ENCODE peak calls at places on chromosomes 4 and X, in five cellular contexts. One of them, this sample, is unnamed.

GRCh38 chrX:47568656-47569295 is 7.8 kb downstream of the ARAF start:
- DNase-seq in mucosa of descending colon: peak; percentile 49
- DNase-seq in HFFc6: no peak
- DNase-seq in glomerular endothelial cell: no peak
- DNase-seq in NCI-H345: no peak
- DNase-seq in this sample: no peak

GRCh38 chr4:2570551-2571222 is 34.2 kb downstream of the FAM193A start:
- DNase-seq in mucosa of descending colon: no peak
- DNase-seq in HFFc6: no peak
- DNase-seq in glomerular endothelial cell: no peak
- DNase-seq in NCI-H345: no peak
- DNase-seq in this sample: no peak

GRCh38 chrX:19361701-19362100 is 18.0 kb downstream of the PDHA1 start:
- DNase-seq in mucosa of descending colon: no peak
- DNase-seq in HFFc6: no peak
- DNase-seq in glomerular endothelial cell: no peak
- DNase-seq in NCI-H345: no peak
- DNase-seq in this sample: no peak

GRCh38 chrX:43728002-43728401 is 71.9 kb downstream of the MAOA start:
- DNase-seq in mucosa of descending colon: no peak
- DNase-seq in HFFc6: no peak
- DNase-seq in glomerular endothelial cell: no peak
- DNase-seq in NCI-H345: no peak
- DNase-seq in this sample: no peak

GRCh38 chr4:11338990-11339782 is 89.5 kb downstream of the HS3ST1 start:
- DNase-seq in mucosa of descending colon: no peak
- DNase-seq in HFFc6: no peak
- DNase-seq in glomerular endothelial cell: no peak
- DNase-seq in NCI-H345: peak; percentile 26
- DNase-seq in this sample: no peak

GRCh38 chr4:16269742-16270522 is 43.7 kb upstream of the TAPT1 start:
- DNase-seq in mucosa of descending colon: no peak
- DNase-seq in HFFc6: peak; percentile 98
- DNase-seq in glomerular endothelial cell: no peak
- DNase-seq in NCI-H345: no peak
- DNase-seq in this sample: peak; percentile 76

GRCh38 chr4:52098618-52099017 is 47.5 kb downstream of the SPATA18 start:
- DNase-seq in mucosa of descending colon: no peak
- DNase-seq in HFFc6: no peak
- DNase-seq in glomerular endothelial cell: no peak
- DNase-seq in NCI-H345: peak; percentile 3
- DNase-seq in this sample: no peak

GRCh38 chr4:159722052-159722451 is 619.2 kb downstream of the RAPGEF2 start:
- DNase-seq in mucosa of descending colon: no peak
- DNase-seq in HFFc6: no peak
- DNase-seq in glomerular endothelial cell: no peak
- DNase-seq in NCI-H345: no peak
- DNase-seq in this sample: no peak

GRCh38 chrX:24963823-24964222 is 51.9 kb downstream of the ARX start:
- DNase-seq in mucosa of descending colon: no peak
- DNase-seq in HFFc6: no peak
- DNase-seq in glomerular endothelial cell: no peak
- DNase-seq in NCI-H345: no peak
- DNase-seq in this sample: no peak

GRCh38 chrX:130741584-130741983 is 161.4 kb downstream of the ENOX2 start:
- DNase-seq in mucosa of descending colon: no peak
- DNase-seq in HFFc6: no peak
- DNase-seq in glomerular endothelial cell: no peak
- DNase-seq in NCI-H345: no peak
- DNase-seq in this sample: no peak

GRCh38 chr4:120561648-120562047 is 360.9 kb downstream of the PRDM5 start:
- DNase-seq in mucosa of descending colon: no peak
- DNase-seq in HFFc6: no peak
- DNase-seq in glomerular endothelial cell: no peak
- DNase-seq in NCI-H345: no peak
- DNase-seq in this sample: no peak

GRCh38 chr4:176090115-176090514 is 24.5 kb downstream of the WDR17 start:
- DNase-seq in mucosa of descending colon: no peak
- DNase-seq in HFFc6: no peak
- DNase-seq in glomerular endothelial cell: no peak
- DNase-seq in NCI-H345: no peak
- DNase-seq in this sample: no peak

GRCh38 chr4:183987529-183987946 is 82.4 kb downstream of the STOX2 start:
- DNase-seq in mucosa of descending colon: peak; percentile 58
- DNase-seq in HFFc6: peak; percentile 38
- DNase-seq in glomerular endothelial cell: no peak
- DNase-seq in NCI-H345: no peak
- DNase-seq in this sample: peak; percentile 27

GRCh38 chrX:107272431-107272921 is 66.1 kb downstream of the DNAAF6 start:
- DNase-seq in mucosa of descending colon: peak; percentile 13
- DNase-seq in HFFc6: no peak
- DNase-seq in glomerular endothelial cell: no peak
- DNase-seq in NCI-H345: no peak
- DNase-seq in this sample: no peak

GRCh38 chr4:182238355-182238931 is 4.8 kb upstream of the TENM3 start:
- DNase-seq in mucosa of descending colon: no peak
- DNase-seq in HFFc6: peak; percentile 56
- DNase-seq in glomerular endothelial cell: no peak
- DNase-seq in NCI-H345: no peak
- DNase-seq in this sample: peak; percentile 18

GRCh38 chrX:131841496-131842410 is 181.3 kb upstream of the STK26 start:
- DNase-seq in mucosa of descending colon: peak; percentile 16
- DNase-seq in HFFc6: peak; percentile 1
- DNase-seq in glomerular endothelial cell: no peak
- DNase-seq in NCI-H345: peak; percentile 54
- DNase-seq in this sample: no peak

GRCh38 chrX:131728295-131729145 is 184.6 kb downstream of the OR13H1 start:
- DNase-seq in mucosa of descending colon: no peak
- DNase-seq in HFFc6: no peak
- DNase-seq in glomerular endothelial cell: peak; percentile 88
- DNase-seq in NCI-H345: no peak
- DNase-seq in this sample: peak; percentile 84

GRCh38 chr4:94722748-94723147 is 35.0 kb upstream of the BMPR1B start:
- DNase-seq in mucosa of descending colon: no peak
- DNase-seq in HFFc6: no peak
- DNase-seq in glomerular endothelial cell: no peak
- DNase-seq in NCI-H345: no peak
- DNase-seq in this sample: no peak

GRCh38 chrX:129641941-129642340 is 12.8 kb downstream of the APLN start:
- DNase-seq in mucosa of descending colon: no peak
- DNase-seq in HFFc6: no peak
- DNase-seq in glomerular endothelial cell: no peak
- DNase-seq in NCI-H345: no peak
- DNase-seq in this sample: no peak

GRCh38 chr4:109816082-109816442 is 500 bp downstream of the GAR1 start:
- DNase-seq in mucosa of descending colon: peak; percentile 25
- DNase-seq in HFFc6: no peak
- DNase-seq in glomerular endothelial cell: no peak
- DNase-seq in NCI-H345: no peak
- DNase-seq in this sample: no peak

GRCh38 chrX:28016823-28017222 is 35.6 kb upstream of the DCAF8L1 start:
- DNase-seq in mucosa of descending colon: no peak
- DNase-seq in HFFc6: no peak
- DNase-seq in glomerular endothelial cell: no peak
- DNase-seq in NCI-H345: no peak
- DNase-seq in this sample: no peak

GRCh38 chr4:165398570-165398969 is 19.8 kb downstream of the CPE start:
- DNase-seq in mucosa of descending colon: no peak
- DNase-seq in HFFc6: no peak
- DNase-seq in glomerular endothelial cell: peak; percentile 3
- DNase-seq in NCI-H345: peak; percentile 93
- DNase-seq in this sample: no peak

GRCh38 chr4:16706251-16706650 is 192.2 kb downstream of the LDB2 start:
- DNase-seq in mucosa of descending colon: no peak
- DNase-seq in HFFc6: no peak
- DNase-seq in glomerular endothelial cell: no peak
- DNase-seq in NCI-H345: no peak
- DNase-seq in this sample: no peak

GRCh38 chrX:30904632-30905031 is 15.6 kb upstream of the TAB3 start:
- DNase-seq in mucosa of descending colon: no peak
- DNase-seq in HFFc6: no peak
- DNase-seq in glomerular endothelial cell: no peak
- DNase-seq in NCI-H345: no peak
- DNase-seq in this sample: no peak

GRCh38 chrX:96540111-96540631 is 144.5 kb upstream of the DIAPH2 start:
- DNase-seq in mucosa of descending colon: peak; percentile 6
- DNase-seq in HFFc6: no peak
- DNase-seq in glomerular endothelial cell: no peak
- DNase-seq in NCI-H345: no peak
- DNase-seq in this sample: no peak

GRCh38 chrX:102672876-102673275 is 21.6 kb downstream of the GPRASP1 start:
- DNase-seq in mucosa of descending colon: no peak
- DNase-seq in HFFc6: no peak
- DNase-seq in glomerular endothelial cell: no peak
- DNase-seq in NCI-H345: no peak
- DNase-seq in this sample: no peak

GRCh38 chr4:174631901-174632758 is 109.8 kb upstream of the HPGD start:
- DNase-seq in mucosa of descending colon: peak; percentile 20
- DNase-seq in HFFc6: no peak
- DNase-seq in glomerular endothelial cell: no peak
- DNase-seq in NCI-H345: peak; percentile 21
- DNase-seq in this sample: peak; percentile 32

GRCh38 chr4:151641167-151641566 is 119.6 kb downstream of the GATB start:
- DNase-seq in mucosa of descending colon: no peak
- DNase-seq in HFFc6: peak; percentile 68
- DNase-seq in glomerular endothelial cell: no peak
- DNase-seq in NCI-H345: no peak
- DNase-seq in this sample: no peak

This sample was measured in astrocyte of the cerebellum.